ENCODE peak calls at places on chromosomes 12 and 14, in five cellular contexts. One of them, this sample, is unnamed.

GRCh38 chr12:10634427-10634826 is 21.0 kb upstream of the MAGOHB start:
- DNase-seq in WERI-Rb-1: no peak
- DNase-seq in OCI-LY7: no peak
- DNase-seq in AG09309: no peak
- DNase-seq in B cell: no peak
- DNase-seq in this sample: no peak

GRCh38 chr12:58966939-58967338 is 46.6 kb upstream of the LRIG3 start:
- DNase-seq in WERI-Rb-1: no peak
- DNase-seq in OCI-LY7: no peak
- DNase-seq in AG09309: no peak
- DNase-seq in B cell: no peak
- DNase-seq in this sample: no peak

GRCh38 chr14:105927094-105927475 is 400.7 kb downstream of the TMEM121 start:
- DNase-seq in WERI-Rb-1: no peak
- DNase-seq in OCI-LY7: no peak
- DNase-seq in AG09309: no peak
- DNase-seq in B cell: no peak
- DNase-seq in this sample: no peak

GRCh38 chr12:27957366-27957765 is 15.2 kb downstream of the PTHLH start:
- DNase-seq in WERI-Rb-1: no peak
- DNase-seq in OCI-LY7: no peak
- DNase-seq in AG09309: no peak
- DNase-seq in B cell: no peak
- DNase-seq in this sample: no peak

GRCh38 chr12:41983896-41984295 is 160.8 kb downstream of the GXYLT1 start:
- DNase-seq in WERI-Rb-1: no peak
- DNase-seq in OCI-LY7: no peak
- DNase-seq in AG09309: no peak
- DNase-seq in B cell: no peak
- DNase-seq in this sample: no peak

GRCh38 chr14:102831163-102831804 is 54.0 kb downstream of the TRAF3 start:
- DNase-seq in WERI-Rb-1: no peak
- DNase-seq in OCI-LY7: no peak
- DNase-seq in AG09309: no peak
- DNase-seq in B cell: no peak
- DNase-seq in this sample: no peak

GRCh38 chr12:89918172-89918880 is 209.7 kb upstream of the ATP2B1 start:
- DNase-seq in WERI-Rb-1: no peak
- DNase-seq in OCI-LY7: no peak
- DNase-seq in AG09309: no peak
- DNase-seq in B cell: no peak
- DNase-seq in this sample: no peak

GRCh38 chr12:62657363-62657632 is 190.7 kb downstream of the MON2 start:
- DNase-seq in WERI-Rb-1: no peak
- DNase-seq in OCI-LY7: no peak
- DNase-seq in AG09309: no peak
- DNase-seq in B cell: no peak
- DNase-seq in this sample: no peak

GRCh38 chr14:29927596-29928341 is at the start of gene PRKD1:
- DNase-seq in WERI-Rb-1: peak
- DNase-seq in OCI-LY7: no peak
- DNase-seq in AG09309: no peak
- DNase-seq in B cell: no peak
- DNase-seq in this sample: peak

GRCh38 chr12:76237086-76237701 is 111.0 kb downstream of the BBS10 start:
- DNase-seq in WERI-Rb-1: no peak
- DNase-seq in OCI-LY7: no peak
- DNase-seq in AG09309: no peak
- DNase-seq in B cell: no peak
- DNase-seq in this sample: no peak

DNA sequence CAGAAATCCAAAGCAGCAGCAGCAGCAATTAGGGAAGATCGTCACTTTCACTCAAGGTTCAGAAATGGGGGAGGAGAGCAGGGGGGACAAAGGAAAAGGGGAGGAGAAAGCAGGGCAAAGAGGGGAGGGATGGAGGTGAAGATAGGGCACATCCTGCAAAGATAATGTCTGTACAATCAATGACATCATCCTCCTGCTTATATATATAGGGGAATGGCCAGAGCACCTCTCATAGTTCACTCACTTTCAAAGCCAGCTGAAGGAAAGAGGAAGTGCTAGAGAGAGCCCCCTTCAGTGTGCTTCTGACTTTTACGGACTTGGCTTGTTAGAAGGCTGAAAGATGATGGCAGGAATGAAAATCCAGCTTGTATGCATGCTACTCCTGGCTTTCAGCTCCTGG is at the start of gene NTS:
- DNase-seq in WERI-Rb-1: no peak
- DNase-seq in OCI-LY7: peak
- DNase-seq in AG09309: no peak
- DNase-seq in B cell: no peak
- DNase-seq in this sample: no peak
- TF ChIP-seq CTCF in WERI-Rb-1: no peak
- TF ChIP-seq CTCF in OCI-LY7: no peak
- TF ChIP-seq CTCF in AG09309: no peak
- TF ChIP-seq CTCF in B cell: no peak
- TF ChIP-seq CTCF in this sample: no peak

DNA sequence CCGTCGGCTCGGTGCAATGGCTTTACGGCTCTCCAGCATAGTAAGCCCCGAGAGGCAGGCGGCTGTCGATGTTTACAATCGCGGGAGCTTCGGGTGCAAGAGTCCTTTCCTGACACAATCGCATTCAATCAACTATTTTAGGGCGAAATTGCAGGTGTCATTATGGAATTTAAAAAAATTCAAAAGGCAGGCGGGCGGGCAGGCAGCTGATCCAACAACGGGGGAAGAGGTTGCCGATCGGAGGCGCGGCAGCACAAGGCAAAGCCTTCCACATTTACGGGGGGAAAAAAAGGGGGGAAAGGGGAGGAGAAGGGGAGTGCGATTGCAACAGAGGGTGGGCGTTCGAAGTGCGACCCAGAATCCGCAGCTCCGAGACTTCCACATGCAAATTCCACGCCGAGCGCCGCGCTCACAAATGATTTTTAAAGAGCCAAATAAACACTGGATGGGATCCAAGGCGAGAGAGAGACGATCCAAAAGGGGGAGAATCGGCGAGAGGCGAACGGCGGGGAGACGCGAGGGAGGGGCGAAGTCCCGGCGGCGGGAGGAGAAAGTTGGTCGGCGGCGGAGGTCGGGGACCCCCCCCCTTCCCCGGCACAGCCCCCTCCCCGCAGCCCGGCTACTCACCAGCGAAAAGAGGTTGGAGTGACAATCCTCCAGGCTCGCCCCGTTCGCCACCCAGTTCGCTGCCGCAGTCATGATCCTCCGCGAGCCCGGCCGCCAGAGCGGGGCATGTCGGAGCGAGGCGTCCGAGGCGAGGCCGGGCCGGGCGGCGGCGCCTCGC is 868 bp downstream of the MED13L start:
- DNase-seq in WERI-Rb-1: peak
- DNase-seq in OCI-LY7: peak
- DNase-seq in AG09309: no peak
- DNase-seq in B cell: peak
- DNase-seq in this sample: peak
- TF ChIP-seq CTCF in WERI-Rb-1: no peak
- TF ChIP-seq CTCF in OCI-LY7: no peak
- TF ChIP-seq CTCF in AG09309: peak
- TF ChIP-seq CTCF in B cell: peak
- TF ChIP-seq CTCF in this sample: no peak

GRCh38 chr14:95142208-95142607 is 15.1 kb downstream of the DICER1 start:
- DNase-seq in WERI-Rb-1: no peak
- DNase-seq in OCI-LY7: peak
- DNase-seq in AG09309: no peak
- DNase-seq in B cell: no peak
- DNase-seq in this sample: no peak
- TF ChIP-seq CTCF in WERI-Rb-1: no peak
- TF ChIP-seq CTCF in OCI-LY7: peak
- TF ChIP-seq CTCF in AG09309: no peak
- TF ChIP-seq CTCF in B cell: no peak
- TF ChIP-seq CTCF in this sample: no peak

DNA sequence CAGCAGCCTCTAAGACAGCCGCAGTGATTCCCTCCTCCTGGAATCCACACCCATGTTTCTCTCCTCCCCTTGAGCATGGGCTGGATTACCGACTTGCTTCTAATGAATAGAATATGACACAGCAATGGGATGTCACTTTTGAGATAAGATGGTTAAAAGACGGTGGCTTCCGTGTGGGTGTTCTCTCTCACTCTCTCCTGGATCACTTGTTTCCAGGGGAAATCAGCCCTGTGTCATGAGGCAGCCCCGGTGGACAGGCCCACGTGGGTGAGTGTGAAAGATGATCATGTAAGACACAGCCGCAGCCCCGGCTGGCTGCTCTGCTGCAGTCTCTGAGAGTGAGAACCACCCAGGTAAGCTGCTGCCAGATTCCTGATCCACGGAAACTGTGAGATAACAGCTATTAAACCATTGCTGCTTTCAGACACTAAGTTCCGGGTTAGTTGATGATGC is 10.7 kb downstream of the MOAP1 start:
- DNase-seq in WERI-Rb-1: peak
- DNase-seq in OCI-LY7: no peak
- DNase-seq in AG09309: no peak
- DNase-seq in B cell: no peak
- DNase-seq in this sample: no peak
- TF ChIP-seq CTCF in WERI-Rb-1: no peak
- TF ChIP-seq CTCF in OCI-LY7: no peak
- TF ChIP-seq CTCF in AG09309: no peak
- TF ChIP-seq CTCF in B cell: no peak
- TF ChIP-seq CTCF in this sample: no peak

This sample was measured in mesothelial cell of epicardium.